ENCODE peak calls at places on chromosomes 4 and X, in seven cellular contexts. T is psoas muscle, R is GM06990, A is upper lobe of right lung, H is K562, C is cardiac muscle cell, L is body of pancreas. P is an unnamed sample.

GRCh38 chr4:120918788-120919187 is 3.7 kb downstream of the PRDM5 start:
- DNase-seq in T (no peak), R (no peak), A (no peak), H (no peak), C (no peak), L (peak; percentile 26), P (peak; percentile 68)

GRCh38 chr4:118969359-118969758 is 80.7 kb downstream of the SYNPO2 start:
- DNase-seq in T (peak; percentile 72), R (no peak), A (no peak), H (no peak), C (peak; percentile 67), L (peak; percentile 54), P (peak; percentile 90)

GRCh38 chrX:24149346-24150050 is at the start of gene ZFX:
- DNase-seq in T (peak; percentile 88), R (no peak), A (peak; percentile 88), H (peak; percentile 73), C (peak; percentile 70), L (peak; percentile 80), P (peak; percentile 90)

GRCh38 chr4:83075271-83075670 is 39.3 kb downstream of the PLAC8 start:
- DNase-seq in T (no peak), R (no peak), A (no peak), H (no peak), C (no peak), L (no peak), P (no peak)

GRCh38 chr4:89158884-89159503 is 47.7 kb downstream of the TIGD2 start:
- DNase-seq in T (no peak), R (no peak), A (no peak), H (peak; percentile 32), C (peak; percentile 55), L (no peak), P (no peak)

GRCh38 chr4:171203425-171203824 is 609.8 kb upstream of the GALNTL6 start:
- DNase-seq in T (no peak), R (no peak), A (no peak), H (no peak), C (no peak), L (peak; percentile 20), P (no peak)

GRCh38 chrX:30888526-30889146 is 418 bp downstream of the TAB3 start:
- DNase-seq in T (no peak), R (peak; percentile 60), A (no peak), H (no peak), C (peak; percentile 51), L (no peak), P (peak; percentile 65)

GRCh38 chrX:71533514-71533849 is 578 bp downstream of the OGT start:
- DNase-seq in T (no peak), R (no peak), A (no peak), H (peak; percentile 22), C (no peak), L (no peak), P (no peak)

GRCh38 chr4:22991576-22991975 is 298.8 kb downstream of the GBA3 start:
- DNase-seq in T (no peak), R (no peak), A (no peak), H (no peak), C (no peak), L (no peak), P (no peak)

GRCh38 chr4:76585897-76586360 is 150.9 kb downstream of the SHROOM3 start:
- DNase-seq in T (no peak), R (peak; percentile 51), A (peak; percentile 94), H (no peak), C (peak; percentile 85), L (peak; percentile 96), P (peak; percentile 65)

GRCh38 chrX:56728321-56728720 is 722 bp upstream of the NBDY start:
- DNase-seq in T (no peak), R (no peak), A (no peak), H (no peak), C (peak; percentile 3), L (no peak), P (no peak)

GRCh38 chrX:65407157-65407626 is 127.4 kb downstream of the LAS1L start:
- DNase-seq in T (no peak), R (peak; percentile 3), A (no peak), H (no peak), C (peak; percentile 0), L (no peak), P (no peak)

GRCh38 chrX:133402042-133402453 is 13.2 kb downstream of the GPC4 start:
- DNase-seq in T (no peak), R (no peak), A (no peak), H (no peak), C (no peak), L (no peak), P (no peak)

GRCh38 chrX:39912126-39912525 is 185.6 kb downstream of the BCOR start:
- DNase-seq in T (no peak), R (no peak), A (no peak), H (no peak), C (no peak), L (no peak), P (no peak)

GRCh38 chr4:141913928-141914327 is 277.5 kb downstream of the IL15 start:
- DNase-seq in T (no peak), R (no peak), A (no peak), H (no peak), C (peak; percentile 36), L (no peak), P (no peak)

GRCh38 chrX:41180194-41180902 is 95.1 kb downstream of the USP9X start:
- DNase-seq in T (no peak), R (peak; percentile 26), A (no peak), H (peak; percentile 40), C (peak; percentile 67), L (peak; percentile 45), P (no peak)
- H3K27me3 ChIP-seq in T (no peaks in the 10 kb centered on the region), R (no peaks in the 10 kb centered on the region), A (no peaks in the 10 kb centered on the region), H (no peaks in the 10 kb centered on the region), C (no peaks in the 10 kb centered on the region), L (no peaks in the 10 kb centered on the region), P (no peaks in the 10 kb centered on the region)

DNA sequence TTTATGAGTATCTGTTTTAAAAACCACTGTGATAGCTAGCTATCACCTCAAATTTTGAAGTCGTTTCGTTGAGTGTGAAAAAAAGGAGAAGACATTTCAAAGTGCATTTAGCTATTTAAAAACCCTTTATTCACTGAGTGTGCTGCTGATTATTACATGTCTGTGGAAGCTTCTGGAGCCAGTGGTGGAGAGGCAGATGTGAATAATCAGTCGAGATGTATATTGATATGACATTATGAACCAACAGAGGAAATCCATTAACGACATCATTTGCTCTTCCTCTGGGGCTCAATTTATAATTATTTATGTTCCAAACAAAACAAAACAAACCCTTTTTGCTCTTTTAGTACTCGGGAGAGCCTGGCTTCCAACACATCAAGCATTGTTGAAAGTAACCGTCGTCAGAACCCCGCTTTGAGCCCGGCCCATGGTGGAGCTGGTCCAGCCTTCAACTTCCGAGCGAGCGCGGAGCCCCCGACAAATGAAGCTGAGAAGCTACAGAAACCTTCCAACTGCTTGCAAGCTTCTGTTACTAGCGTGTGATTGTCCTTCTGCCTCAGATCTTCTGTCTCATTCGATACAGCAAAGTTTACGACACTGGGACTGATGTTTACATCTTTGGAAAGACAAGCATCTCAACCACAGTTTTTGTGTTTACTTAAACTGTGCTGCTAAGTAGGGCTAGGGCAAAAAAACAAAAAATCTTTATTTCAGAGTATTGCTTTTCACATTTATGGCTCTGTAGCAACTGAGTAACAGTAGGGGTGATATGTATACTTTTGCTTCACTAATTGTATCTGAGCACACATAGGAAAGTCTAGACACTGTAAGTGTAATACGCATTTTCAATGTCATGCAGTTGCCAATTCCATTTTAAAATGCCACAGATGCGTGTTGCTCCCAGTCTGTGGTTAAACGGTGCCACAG is 111.9 kb downstream of the STOX2 start:
- DNase-seq in T (no peak), R (no peak), A (no peak), H (no peak), C (no peak), L (no peak), P (no peak)
- TF ChIP-seq CTCF in T (no peak), R (no peak), A (no peak), H (no peak), C (no peak), L (no peak), P (no peak)

GRCh38 chr4:6662591-6662990 is 22.1 kb downstream of the MRFAP1 start:
- DNase-seq in T (no peak), R (no peak), A (no peak), H (no peak), C (no peak), L (no peak), P (no peak)
- H3K27me3 ChIP-seq in T (peaks cover 1% of the 10 kb centered on the region), R (peaks cover 2% of the 10 kb centered on the region), A (peaks cover 9% of the 10 kb centered on the region), H (peaks cover 5% of the 10 kb centered on the region), C (peaks cover 10% of the 10 kb centered on the region), L (no peaks in the 10 kb centered on the region), P (no peaks in the 10 kb centered on the region)

GRCh38 chr4:52015366-52015765 is 4.8 kb downstream of the LRRC66 start:
- DNase-seq in T (no peak), R (no peak), A (no peak), H (no peak), C (peak; percentile 19), L (no peak), P (no peak)
- TF ChIP-seq CTCF in T (no peak), R (no peak), A (no peak), H (no peak), C (peak; percentile 24), L (no peak), P (no peak)

DNA sequence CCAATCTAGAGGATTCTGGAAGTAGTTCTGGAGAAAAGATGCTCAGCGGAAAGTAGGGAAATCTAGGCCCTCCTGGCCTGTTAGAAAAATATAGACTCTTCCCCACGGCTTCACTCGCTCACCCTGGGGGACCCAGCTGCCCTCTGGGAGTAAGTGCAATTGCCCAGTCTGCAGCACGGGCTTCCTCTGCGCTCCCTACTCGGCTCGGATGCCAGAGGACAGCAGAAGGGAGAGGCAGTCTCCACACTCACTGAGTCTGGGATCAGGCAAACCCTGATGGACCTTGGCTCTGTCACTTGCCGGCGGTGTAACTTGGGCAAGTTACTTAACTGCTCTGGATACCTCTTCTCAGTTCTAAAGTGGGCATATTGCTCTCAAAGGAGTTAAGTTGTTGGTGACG is 2.1 kb downstream of the SHISA3 start:
- DNase-seq in T (no peak), R (no peak), A (no peak), H (no peak), C (no peak), L (no peak), P (no peak)
- H3K27me3 ChIP-seq in T (peaks cover 10% of the 10 kb centered on the region), R (no peaks in the 10 kb centered on the region), A (peaks cover 52% of the 10 kb centered on the region), H (peaks cover 35% of the 10 kb centered on the region), C (peaks cover 100% of the 10 kb centered on the region), L (no peaks in the 10 kb centered on the region), P (peaks cover 70% of the 10 kb centered on the region)

GRCh38 chr4:70915048-70915815 is 13.1 kb downstream of the MOB1B start:
- DNase-seq in T (no peak), R (no peak), A (no peak), H (no peak), C (no peak), L (no peak), P (no peak)

GRCh38 chr4:70908993-70909556 is 6.9 kb downstream of the MOB1B start:
- DNase-seq in T (no peak), R (no peak), A (no peak), H (no peak), C (no peak), L (no peak), P (no peak)

GRCh38 chr4:70914631-70915030 is 12.5 kb downstream of the MOB1B start:
- DNase-seq in T (no peak), R (no peak), A (peak; percentile 68), H (no peak), C (no peak), L (no peak), P (no peak)

GRCh38 chr4:70915874-70916559 is 13.8 kb downstream of the MOB1B start:
- DNase-seq in T (no peak), R (no peak), A (no peak), H (no peak), C (no peak), L (no peak), P (no peak)

GRCh38 chr4:70913947-70914445 is 11.8 kb downstream of the MOB1B start:
- DNase-seq in T (no peak), R (no peak), A (no peak), H (no peak), C (no peak), L (no peak), P (no peak)
- TF ChIP-seq CTCF in T (no peak), R (no peak), A (no peak), H (peak; percentile 27), C (no peak), L (no peak), P (no peak)